ENCODE peak calls at places on chromosomes 2 and 18, in five cellular contexts. G, I, Z, X and B are unnamed samples.
A peak's percentile ranks its signal among the peaks of the same experiment; 100 is the strongest.

GRCh38 chr18:74539289-74539688 is 5.0 kb downstream of the CNDP1 start:
- DNase-seq in G (no peak), X (no peak), I (no peak), Z (no peak), B (no peak)

GRCh38 chr2:60633615-60634014 is 80.2 kb upstream of the BCL11A start:
- DNase-seq in X (peak; percentile 34), G (no peak), Z (no peak), I (peak; percentile 63), B (no peak)

GRCh38 chr2:45258251-45258775 is 249.1 kb upstream of the SIX2 start:
- DNase-seq in I (no peak), G (no peak), X (no peak), Z (no peak), B (no peak)

GRCh38 chr2:72718906-72719305 is 106.9 kb downstream of the EXOC6B start:
- DNase-seq in I (peak; percentile 74), G (no peak), Z (no peak), X (no peak), B (no peak)

GRCh38 chr2:38176619-38177021 is 100.7 kb upstream of the CYP1B1 start:
- DNase-seq in X (no peak), Z (no peak), I (no peak), G (no peak), B (no peak)

GRCh38 chr2:144166743-144167142 is 353.2 kb downstream of the ZEB2 start:
- DNase-seq in Z (no peak), I (no peak), X (no peak), G (no peak), B (no peak)

GRCh38 chr18:28771849-28772248 is 594.9 kb upstream of the CDH2 start:
- DNase-seq in G (no peak), I (peak; percentile 18), X (no peak), Z (no peak), B (no peak)

GRCh38 chr2:10765914-10766313 is 44.5 kb downstream of the ATP6V1C2 start:
- DNase-seq in I (no peak), G (peak; percentile 43), X (no peak), Z (no peak), B (no peak)

GRCh38 chr2:197461073-197461472 is 7.7 kb downstream of the COQ10B start:
- DNase-seq in G (no peak), X (no peak), I (no peak), Z (no peak), B (no peak)